ENCODE peak calls at places on chromosomes 4 and X, in seven cellular contexts. One of them, this sample, is unnamed.

GRCh38 chrX:69415698-69416097 is 88.4 kb upstream of the NALF2 start:
- DNase-seq in SK-N-SH: no peak
- DNase-seq in HCT116: no peak
- DNase-seq in HepG2: no peak
- DNase-seq in K562: no peak
- DNase-seq in GM12878: no peak
- DNase-seq in H1: no peak
- DNase-seq in this sample: no peak

GRCh38 chrX:120672389-120672788 is 42.5 kb upstream of the C1GALT1C1 start:
- DNase-seq in SK-N-SH: no peak
- DNase-seq in HCT116: peak
- DNase-seq in HepG2: peak
- DNase-seq in K562: no peak
- DNase-seq in GM12878: no peak
- DNase-seq in H1: no peak
- DNase-seq in this sample: no peak

GRCh38 chrX:133297284-133297683 is 79.1 kb upstream of the TFDP3 start:
- DNase-seq in SK-N-SH: no peak
- DNase-seq in HCT116: no peak
- DNase-seq in HepG2: no peak
- DNase-seq in K562: no peak
- DNase-seq in GM12878: no peak
- DNase-seq in H1: no peak
- DNase-seq in this sample: no peak

GRCh38 chrX:150201391-150201790 is 161.7 kb upstream of the MAMLD1 start:
- DNase-seq in SK-N-SH: no peak
- DNase-seq in HCT116: no peak
- DNase-seq in HepG2: no peak
- DNase-seq in K562: no peak
- DNase-seq in GM12878: no peak
- DNase-seq in H1: no peak
- DNase-seq in this sample: no peak

GRCh38 chr4:138398297-138398696 is 156.1 kb upstream of the SLC7A11 start:
- DNase-seq in SK-N-SH: no peak
- DNase-seq in HCT116: no peak
- DNase-seq in HepG2: peak
- DNase-seq in K562: no peak
- DNase-seq in GM12878: no peak
- DNase-seq in H1: peak
- DNase-seq in this sample: peak

GRCh38 chrX:22950278-22951266 is 49.2 kb upstream of the DDX53 start:
- DNase-seq in SK-N-SH: no peak
- DNase-seq in HCT116: no peak
- DNase-seq in HepG2: no peak
- DNase-seq in K562: no peak
- DNase-seq in GM12878: no peak
- DNase-seq in H1: no peak
- DNase-seq in this sample: no peak

GRCh38 chr4:104964387-104965175 is 182.1 kb upstream of the TET2 start:
- DNase-seq in SK-N-SH: no peak
- DNase-seq in HCT116: no peak
- DNase-seq in HepG2: no peak
- DNase-seq in K562: no peak
- DNase-seq in GM12878: no peak
- DNase-seq in H1: no peak
- DNase-seq in this sample: no peak

GRCh38 chr4:175927121-175927520 is 115.1 kb upstream of the GPM6A start:
- DNase-seq in SK-N-SH: no peak
- DNase-seq in HCT116: no peak
- DNase-seq in HepG2: no peak
- DNase-seq in K562: no peak
- DNase-seq in GM12878: peak
- DNase-seq in H1: no peak
- DNase-seq in this sample: no peak

GRCh38 chrX:150269613-150270254 is 93.4 kb upstream of the MAMLD1 start:
- DNase-seq in SK-N-SH: peak
- DNase-seq in HCT116: no peak
- DNase-seq in HepG2: peak
- DNase-seq in K562: no peak
- DNase-seq in GM12878: no peak
- DNase-seq in H1: no peak
- DNase-seq in this sample: no peak

GRCh38 chr4:23884731-23885130 is 5.1 kb downstream of the PPARGC1A start:
- DNase-seq in SK-N-SH: no peak
- DNase-seq in HCT116: no peak
- DNase-seq in HepG2: no peak
- DNase-seq in K562: no peak
- DNase-seq in GM12878: no peak
- DNase-seq in H1: no peak
- DNase-seq in this sample: no peak

GRCh38 chr4:140718240-140718639 is 37.9 kb downstream of the TBC1D9 start:
- DNase-seq in SK-N-SH: no peak
- DNase-seq in HCT116: no peak
- DNase-seq in HepG2: no peak
- DNase-seq in K562: no peak
- DNase-seq in GM12878: no peak
- DNase-seq in H1: no peak
- DNase-seq in this sample: no peak

GRCh38 chrX:15524417-15524816 is 23.8 kb downstream of the BMX start:
- DNase-seq in SK-N-SH: no peak
- DNase-seq in HCT116: no peak
- DNase-seq in HepG2: no peak
- DNase-seq in K562: no peak
- DNase-seq in GM12878: no peak
- DNase-seq in H1: no peak
- DNase-seq in this sample: no peak

GRCh38 chrX:150483576-150483975 is 84.8 kb upstream of the MTM1 start:
- DNase-seq in SK-N-SH: no peak
- DNase-seq in HCT116: no peak
- DNase-seq in HepG2: no peak
- DNase-seq in K562: no peak
- DNase-seq in GM12878: no peak
- DNase-seq in H1: no peak
- DNase-seq in this sample: no peak

GRCh38 chrX:101383679-101384078 is 2.3 kb downstream of the BTK start:
- DNase-seq in SK-N-SH: no peak
- DNase-seq in HCT116: no peak
- DNase-seq in HepG2: no peak
- DNase-seq in K562: no peak
- DNase-seq in GM12878: peak
- DNase-seq in H1: no peak
- DNase-seq in this sample: no peak

GRCh38 chr4:97646997-97647396 is 496.3 kb downstream of the STPG2 start:
- DNase-seq in SK-N-SH: no peak
- DNase-seq in HCT116: no peak
- DNase-seq in HepG2: no peak
- DNase-seq in K562: no peak
- DNase-seq in GM12878: no peak
- DNase-seq in H1: no peak
- DNase-seq in this sample: no peak

GRCh38 chr4:14646831-14647230 is 355.4 kb upstream of the CPEB2 start:
- DNase-seq in SK-N-SH: no peak
- DNase-seq in HCT116: no peak
- DNase-seq in HepG2: no peak
- DNase-seq in K562: no peak
- DNase-seq in GM12878: no peak
- DNase-seq in H1: no peak
- DNase-seq in this sample: no peak

GRCh38 chr4:120209706-120210105 is 143.1 kb upstream of the MAD2L1 start:
- DNase-seq in SK-N-SH: no peak
- DNase-seq in HCT116: no peak
- DNase-seq in HepG2: no peak
- DNase-seq in K562: no peak
- DNase-seq in GM12878: no peak
- DNase-seq in H1: no peak
- DNase-seq in this sample: no peak

GRCh38 chrX:136497556-136498048 is at the start of gene HTATSF1:
- DNase-seq in SK-N-SH: no peak
- DNase-seq in HCT116: no peak
- DNase-seq in HepG2: no peak
- DNase-seq in K562: peak
- DNase-seq in GM12878: no peak
- DNase-seq in H1: no peak
- DNase-seq in this sample: no peak

GRCh38 chr4:176467011-176467410 is 147.2 kb downstream of the SPCS3 start:
- DNase-seq in SK-N-SH: no peak
- DNase-seq in HCT116: no peak
- DNase-seq in HepG2: no peak
- DNase-seq in K562: no peak
- DNase-seq in GM12878: no peak
- DNase-seq in H1: no peak
- DNase-seq in this sample: no peak

GRCh38 chr4:106315476-106315967 is 487 bp downstream of the TBCK start:
- DNase-seq in SK-N-SH: no peak
- DNase-seq in HCT116: no peak
- DNase-seq in HepG2: peak
- DNase-seq in K562: peak
- DNase-seq in GM12878: no peak
- DNase-seq in H1: no peak
- DNase-seq in this sample: no peak

GRCh38 chr4:172674811-172675210 is 493.8 kb upstream of the GALNT7 start:
- DNase-seq in SK-N-SH: no peak
- DNase-seq in HCT116: no peak
- DNase-seq in HepG2: no peak
- DNase-seq in K562: no peak
- DNase-seq in GM12878: no peak
- DNase-seq in H1: no peak
- DNase-seq in this sample: no peak

GRCh38 chr4:172680701-172681100 is 487.9 kb upstream of the GALNT7 start:
- DNase-seq in SK-N-SH: no peak
- DNase-seq in HCT116: no peak
- DNase-seq in HepG2: no peak
- DNase-seq in K562: no peak
- DNase-seq in GM12878: no peak
- DNase-seq in H1: no peak
- DNase-seq in this sample: no peak

DNA sequence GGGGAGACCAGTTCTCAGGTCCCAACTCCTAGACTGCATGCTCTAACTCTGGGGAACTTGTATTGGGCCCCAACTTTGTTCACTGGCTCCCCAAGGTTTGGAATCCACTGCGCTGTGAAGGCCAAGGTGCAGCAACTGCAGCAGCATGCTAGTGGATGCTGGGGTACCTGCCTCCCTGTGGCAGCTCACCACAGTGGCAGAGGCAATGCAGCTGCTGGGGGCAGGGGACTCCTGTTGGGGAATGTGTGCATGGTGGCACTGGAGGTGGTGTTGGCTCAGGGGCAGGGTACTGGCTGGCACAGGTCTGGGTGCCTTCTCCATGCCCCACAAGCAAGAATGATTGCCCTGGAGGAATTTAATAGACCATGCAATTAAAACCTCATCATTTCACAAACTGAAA is 493.4 kb upstream of the GALNT7 start:
- DNase-seq in SK-N-SH: no peak
- DNase-seq in HCT116: no peak
- DNase-seq in HepG2: no peak
- DNase-seq in K562: no peak
- DNase-seq in GM12878: no peak
- DNase-seq in H1: no peak
- DNase-seq in this sample: no peak
- TF ChIP-seq YY1 in SK-N-SH: no peak
- TF ChIP-seq YY1 in HCT116: no peak
- TF ChIP-seq YY1 in HepG2: no peak
- TF ChIP-seq YY1 in K562: no peak
- TF ChIP-seq YY1 in GM12878: no peak
- TF ChIP-seq YY1 in H1: no peak
- TF ChIP-seq YY1 in this sample: no peak

DNA sequence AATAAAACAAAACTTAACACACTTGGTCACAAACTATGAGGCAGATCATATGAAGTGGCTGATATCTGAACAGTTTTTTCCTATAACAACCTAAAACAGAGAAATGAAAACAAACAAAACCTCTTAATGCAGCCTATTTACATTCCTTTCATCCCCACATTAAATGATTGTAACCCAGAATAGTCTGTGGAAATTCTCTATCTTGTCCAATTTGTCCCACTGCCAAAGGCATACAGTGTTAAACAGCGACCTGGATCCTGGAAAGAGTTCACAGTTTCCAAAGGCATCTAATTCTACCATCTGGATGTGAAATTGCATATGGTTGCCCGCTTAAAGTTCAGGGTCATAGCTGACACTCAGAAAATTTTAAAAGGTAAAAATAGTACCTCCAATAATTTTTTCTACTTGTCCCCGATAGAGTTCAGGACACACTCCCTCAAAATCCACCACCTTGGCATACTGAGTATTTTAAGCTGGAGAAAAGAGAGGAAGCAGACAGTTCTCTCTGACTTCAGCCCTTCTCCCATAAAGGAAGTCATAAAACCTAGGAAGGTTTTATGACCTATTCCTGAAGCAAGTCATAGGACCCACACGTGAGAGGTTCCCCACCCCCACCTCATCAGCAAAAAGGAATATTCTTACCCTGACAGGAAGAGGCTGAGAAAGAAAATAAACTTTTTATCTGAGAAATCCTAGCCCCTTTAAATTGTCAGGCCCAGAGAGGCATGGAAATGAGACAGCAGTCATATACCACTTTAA is 270.2 kb downstream of the PAPSS1 start:
- DNase-seq in SK-N-SH: no peak
- DNase-seq in HCT116: no peak
- DNase-seq in HepG2: no peak
- DNase-seq in K562: no peak
- DNase-seq in GM12878: no peak
- DNase-seq in H1: no peak
- DNase-seq in this sample: no peak
- TF ChIP-seq YY1 in SK-N-SH: no peak
- TF ChIP-seq YY1 in HCT116: no peak
- TF ChIP-seq YY1 in HepG2: no peak
- TF ChIP-seq YY1 in K562: no peak
- TF ChIP-seq YY1 in GM12878: no peak
- TF ChIP-seq YY1 in H1: no peak
- TF ChIP-seq YY1 in this sample: no peak

GRCh38 chrX:24113161-24113560 is 36.4 kb upstream of the ZFX start:
- DNase-seq in SK-N-SH: no peak
- DNase-seq in HCT116: no peak
- DNase-seq in HepG2: no peak
- DNase-seq in K562: no peak
- DNase-seq in GM12878: no peak
- DNase-seq in H1: no peak
- DNase-seq in this sample: no peak

DNA sequence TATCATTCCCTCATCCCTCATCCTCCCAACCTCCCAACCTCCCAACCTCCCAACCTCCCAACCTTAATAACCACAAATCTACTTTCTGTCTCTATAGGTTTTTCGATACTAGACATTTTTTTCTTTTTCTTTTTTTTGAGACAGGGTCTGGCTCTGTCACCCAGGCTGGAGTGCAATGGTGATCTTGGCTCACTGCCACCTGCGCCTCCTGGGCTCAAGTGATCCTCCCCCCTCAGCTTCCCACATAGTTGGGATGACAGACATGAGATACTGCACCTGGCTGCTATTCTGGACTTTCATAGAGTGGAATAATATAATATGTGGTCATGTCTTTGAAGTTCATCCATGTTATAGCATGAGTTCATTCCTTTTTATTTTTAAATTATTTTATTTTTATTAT is 39.5 kb upstream of the ZFX start:
- DNase-seq in SK-N-SH: no peak
- DNase-seq in HCT116: no peak
- DNase-seq in HepG2: no peak
- DNase-seq in K562: no peak
- DNase-seq in GM12878: no peak
- DNase-seq in H1: no peak
- DNase-seq in this sample: no peak
- TF ChIP-seq YY1 in SK-N-SH: no peak
- TF ChIP-seq YY1 in HCT116: no peak
- TF ChIP-seq YY1 in HepG2: no peak
- TF ChIP-seq YY1 in K562: no peak
- TF ChIP-seq YY1 in GM12878: no peak
- TF ChIP-seq YY1 in H1: no peak
- TF ChIP-seq YY1 in this sample: no peak

GRCh38 chr4:25993564-25994185 is 79.7 kb downstream of the SMIM20 start:
- DNase-seq in SK-N-SH: peak
- DNase-seq in HCT116: peak
- DNase-seq in HepG2: peak
- DNase-seq in K562: peak
- DNase-seq in GM12878: no peak
- DNase-seq in H1: peak
- DNase-seq in this sample: peak
- TF ChIP-seq YY1 in SK-N-SH: no peak
- TF ChIP-seq YY1 in HCT116: no peak
- TF ChIP-seq YY1 in HepG2: no peak
- TF ChIP-seq YY1 in K562: no peak
- TF ChIP-seq YY1 in GM12878: no peak
- TF ChIP-seq YY1 in H1: peak
- TF ChIP-seq YY1 in this sample: no peak